ENCODE peak calls at places on chromosomes 16 and 17, in five cellular contexts. M, Q, P, N and Z are unnamed samples.

GRCh38 chr17:32960815-32961214 is 30.8 kb upstream of the SPACA3 start:
- DNase-seq in M (no peak), Q (no peak), P (no peak), N (no peak), Z (no peak)

GRCh38 chr17:66304304-66305174 is 2.1 kb downstream of the PRKCA start:
- DNase-seq in M (no peak), Q (no peak), P (peak), N (no peak), Z (peak)

GRCh38 chr16:23410176-23410575 is 42.8 kb downstream of the COG7 start:
- DNase-seq in M (no peak), Q (no peak), P (no peak), N (no peak), Z (no peak)

GRCh38 chr17:56593073-56593740 is at the start of gene NOG:
- DNase-seq in M (no peak), Q (no peak), P (no peak), N (no peak), Z (no peak)

GRCh38 chr17:58338907-58339774 is 10.5 kb upstream of the TSPOAP1 start:
- DNase-seq in M (no peak), Q (no peak), P (no peak), N (peak), Z (no peak)

GRCh38 chr16:10776280-10776679 is 32.6 kb downstream of the NUBP1 start:
- DNase-seq in M (no peak), Q (no peak), P (no peak), N (peak), Z (peak)

GRCh38 chr17:72684405-72685020 is 408.0 kb downstream of the SLC39A11 start:
- DNase-seq in M (no peak), Q (no peak), P (no peak), N (no peak), Z (no peak)

GRCh38 chr16:11682655-11683096 is 14.4 kb downstream of the SNN start:
- DNase-seq in M (no peak), Q (no peak), P (no peak), N (no peak), Z (no peak)

GRCh38 chr16:8594149-8594666 is 3.9 kb upstream of the TMEM114 start:
- DNase-seq in M (no peak), Q (no peak), P (no peak), N (no peak), Z (no peak)

GRCh38 chr16:47197536-47198179 is 53.9 kb upstream of the NETO2 start:
- DNase-seq in M (no peak), Q (no peak), P (no peak), N (no peak), Z (no peak)

GRCh38 chr17:47878203-47879027 is 17.6 kb upstream of the SP2 start:
- DNase-seq in M (no peak), Q (no peak), P (no peak), N (no peak), Z (no peak)

GRCh38 chr17:879546-879945 is 97.4 kb downstream of the MRM3 start:
- DNase-seq in M (peak), Q (peak), P (peak), N (peak), Z (peak)

GRCh38 chr16:66551362-66551761 is 1.0 kb upstream of the CKLF start:
- DNase-seq in M (peak), Q (no peak), P (peak), N (peak), Z (peak)

GRCh38 chr17:22138861-22139469 is 446.6 kb downstream of the KCNJ18 start:
- DNase-seq in M (no peak), Q (no peak), P (no peak), N (no peak), Z (no peak)

GRCh38 chr16:22684282-22685161 is 129.4 kb upstream of the HS3ST2 start:
- DNase-seq in M (no peak), Q (no peak), P (no peak), N (no peak), Z (peak)

GRCh38 chr17:10094806-10095205 is 103.6 kb downstream of the GAS7 start:
- DNase-seq in M (no peak), Q (no peak), P (no peak), N (no peak), Z (no peak)

GRCh38 chr17:82872591-82873520 is 33.0 kb upstream of the ZNF750 start:
- DNase-seq in M (no peak), Q (no peak), P (no peak), N (no peak), Z (no peak)

GRCh38 chr16:81684901-81685300 is 94.2 kb upstream of the PLCG2 start:
- DNase-seq in M (no peak), Q (no peak), P (no peak), N (no peak), Z (no peak)

GRCh38 chr17:45170280-45170975 is 8.8 kb downstream of the HEXIM2 start:
- DNase-seq in M (no peak), Q (no peak), P (no peak), N (no peak), Z (no peak)

GRCh38 chr17:34703533-34703932 is 124.2 kb downstream of the TMEM132E start:
- DNase-seq in M (no peak), Q (no peak), P (no peak), N (no peak), Z (peak)

GRCh38 chr17:57032343-57032742 is 52.7 kb upstream of the AKAP1 start:
- DNase-seq in M (no peak), Q (no peak), P (peak), N (no peak), Z (no peak)

GRCh38 chr16:87254734-87255133 is 62.5 kb downstream of the C16orf95 start:
- DNase-seq in M (no peak), Q (no peak), P (no peak), N (no peak), Z (no peak)

GRCh38 chr16:81946206-81946605 is 65.1 kb downstream of the SDR42E1 start:
- DNase-seq in M (no peak), Q (no peak), P (no peak), N (no peak), Z (no peak)

GRCh38 chr17:63954402-63955063 is 18.2 kb downstream of the SCN4A start:
- DNase-seq in M (no peak), Q (no peak), P (peak), N (peak), Z (peak)

GRCh38 chr17:31274252-31274651 is 22.8 kb downstream of the OMG start:
- DNase-seq in M (no peak), Q (no peak), P (peak), N (no peak), Z (no peak)

GRCh38 chr17:8249621-8250020 is 532 bp downstream of the PFAS start:
- DNase-seq in M (no peak), Q (no peak), P (no peak), N (no peak), Z (no peak)

GRCh38 chr17:31509805-31510177 is 118.3 kb downstream of the RAB11FIP4 start:
- DNase-seq in M (no peak), Q (no peak), P (no peak), N (no peak), Z (peak)

GRCh38 chr17:45833826-45834439 is 10.7 kb upstream of the SPPL2C start:
- DNase-seq in M (no peak), Q (no peak), P (no peak), N (no peak), Z (no peak)

GRCh38 chr17:10292057-10292931 is 80.5 kb downstream of the MYH13 start:
- DNase-seq in M (no peak), Q (no peak), P (no peak), N (no peak), Z (no peak)

GRCh38 chr16:67207116-67207856 is 8.4 kb downstream of the ELMO3 start:
- DNase-seq in M (no peak), Q (no peak), P (no peak), N (no peak), Z (no peak)